ENCODE peak calls at places on chromosome 21, in four cellular contexts. One of them, this sample, is unnamed.

GRCh38 chr21:38997051-38997450 is 186.2 kb downstream of the PSMG1 start:
- DNase-seq in SK-N-SH: no peak
- DNase-seq in HCT116: no peak
- DNase-seq in HepG2: no peak
- DNase-seq in this sample: no peak

GRCh38 chr21:46150491-46151121 is 4.8 kb downstream of the FTCD start:
- DNase-seq in SK-N-SH: no peak
- DNase-seq in HepG2: no peak
- DNase-seq in HCT116: no peak
- DNase-seq in this sample: no peak

GRCh38 chr21:28644762-28645161 is 347.9 kb downstream of the LTN1 start:
- DNase-seq in SK-N-SH: no peak
- DNase-seq in HCT116: no peak
- DNase-seq in HepG2: no peak
- DNase-seq in this sample: no peak

GRCh38 chr21:38831526-38832467 is 26.1 kb downstream of the ETS2 start:
- DNase-seq in SK-N-SH: no peak
- DNase-seq in HCT116: peak; percentile 35
- DNase-seq in HepG2: peak; percentile 91
- DNase-seq in this sample: peak; percentile 79

GRCh38 chr21:37367301-37367757 is 756 bp downstream of the DYRK1A start:
- DNase-seq in SK-N-SH: peak; percentile 66
- DNase-seq in HCT116: no peak
- DNase-seq in HepG2: no peak
- DNase-seq in this sample: peak; percentile 55

GRCh38 chr21:32558131-32558530 is 27.2 kb downstream of the TCP10L start:
- DNase-seq in SK-N-SH: no peak
- DNase-seq in HepG2: no peak
- DNase-seq in HCT116: no peak
- DNase-seq in this sample: no peak

GRCh38 chr21:40208960-40209359 is 341.7 kb downstream of the PCP4 start:
- DNase-seq in SK-N-SH: no peak
- DNase-seq in HCT116: no peak
- DNase-seq in HepG2: no peak
- DNase-seq in this sample: no peak

GRCh38 chr21:25689226-25689625 is 45.5 kb downstream of the ATP5PF start:
- DNase-seq in HepG2: no peak
- DNase-seq in HCT116: no peak
- DNase-seq in SK-N-SH: no peak
- DNase-seq in this sample: no peak

GRCh38 chr21:34548782-34549376 is 36.9 kb upstream of the KCNE1 start:
- DNase-seq in SK-N-SH: no peak
- DNase-seq in HCT116: no peak
- DNase-seq in HepG2: no peak
- DNase-seq in this sample: no peak

GRCh38 chr21:34543017-34543416 is 31.0 kb upstream of the KCNE1 start:
- DNase-seq in HepG2: no peak
- DNase-seq in HCT116: no peak
- DNase-seq in SK-N-SH: no peak
- DNase-seq in this sample: no peak

GRCh38 chr21:34546556-34546955 is 34.5 kb upstream of the KCNE1 start:
- DNase-seq in HCT116: no peak
- DNase-seq in SK-N-SH: no peak
- DNase-seq in HepG2: no peak
- DNase-seq in this sample: no peak

GRCh38 chr21:34544032-34544496 is 32.1 kb upstream of the KCNE1 start:
- DNase-seq in SK-N-SH: peak; percentile 72
- DNase-seq in HepG2: peak; percentile 88
- DNase-seq in HCT116: peak; percentile 80
- DNase-seq in this sample: peak; percentile 83

GRCh38 chr21:34545079-34545884 is 33.3 kb upstream of the KCNE1 start:
- DNase-seq in HCT116: peak; percentile 40
- DNase-seq in SK-N-SH: no peak
- DNase-seq in HepG2: peak; percentile 62
- DNase-seq in this sample: peak; percentile 15
- TF ChIP-seq ELF1 in HCT116: peak; percentile 58
- TF ChIP-seq ELF1 in SK-N-SH: peak; percentile 91
- TF ChIP-seq ELF1 in HepG2: peak; percentile 27
- TF ChIP-seq ELF1 in this sample: no peak

GRCh38 chr21:16519012-16519411 is 789.2 kb downstream of the USP25 start:
- DNase-seq in HCT116: no peak
- DNase-seq in SK-N-SH: no peak
- DNase-seq in HepG2: no peak
- DNase-seq in this sample: no peak

GRCh38 chr21:16519656-16520055 is 789.9 kb downstream of the USP25 start:
- DNase-seq in SK-N-SH: no peak
- DNase-seq in HCT116: no peak
- DNase-seq in HepG2: no peak
- DNase-seq in this sample: no peak

GRCh38 chr21:16509466-16509865 is 779.7 kb downstream of the USP25 start:
- DNase-seq in SK-N-SH: no peak
- DNase-seq in HepG2: no peak
- DNase-seq in HCT116: no peak
- DNase-seq in this sample: no peak

GRCh38 chr21:16517380-16517779 is 787.6 kb downstream of the USP25 start:
- DNase-seq in HCT116: no peak
- DNase-seq in SK-N-SH: no peak
- DNase-seq in HepG2: no peak
- DNase-seq in this sample: no peak

GRCh38 chr21:16514316-16514715 is 784.5 kb downstream of the USP25 start:
- DNase-seq in HepG2: no peak
- DNase-seq in HCT116: no peak
- DNase-seq in SK-N-SH: no peak
- DNase-seq in this sample: no peak
- TF ChIP-seq ELF1 in HepG2: no peak
- TF ChIP-seq ELF1 in HCT116: no peak
- TF ChIP-seq ELF1 in SK-N-SH: no peak
- TF ChIP-seq ELF1 in this sample: no peak

GRCh38 chr21:41482321-41482720 is 25.6 kb downstream of the TMPRSS2 start:
- DNase-seq in HepG2: no peak
- DNase-seq in HCT116: no peak
- DNase-seq in SK-N-SH: no peak
- DNase-seq in this sample: no peak
- TF ChIP-seq ELF1 in HepG2: no peak
- TF ChIP-seq ELF1 in HCT116: no peak
- TF ChIP-seq ELF1 in SK-N-SH: no peak
- TF ChIP-seq ELF1 in this sample: no peak

DNA sequence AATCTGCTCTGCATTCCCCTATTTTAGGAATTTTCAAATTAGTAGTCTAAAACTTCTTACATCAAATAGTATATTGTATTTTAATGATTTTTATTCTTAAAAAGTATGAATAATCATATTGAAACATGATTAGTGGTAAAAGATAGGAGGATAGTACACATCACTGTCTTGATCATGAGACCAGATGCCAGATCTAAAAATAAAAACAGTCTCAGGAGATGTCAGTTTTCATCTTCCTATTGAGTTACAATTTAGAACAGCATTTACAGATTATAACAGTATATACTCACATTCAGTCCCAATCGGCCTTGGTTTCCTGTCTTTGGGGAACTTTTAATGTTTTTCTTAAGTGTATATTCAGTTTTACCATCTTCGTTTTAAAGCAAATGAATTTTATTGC is 95.9 kb downstream of the USP25 start:
- DNase-seq in SK-N-SH: no peak
- DNase-seq in HCT116: no peak
- DNase-seq in HepG2: no peak
- DNase-seq in this sample: no peak
- TF ChIP-seq ELF1 in SK-N-SH: no peak
- TF ChIP-seq ELF1 in HCT116: no peak
- TF ChIP-seq ELF1 in HepG2: no peak
- TF ChIP-seq ELF1 in this sample: no peak

GRCh38 chr21:44038063-44038462 is 26.0 kb downstream of the TRAPPC10 start:
- DNase-seq in HCT116: no peak
- DNase-seq in HepG2: no peak
- DNase-seq in SK-N-SH: no peak
- DNase-seq in this sample: no peak

GRCh38 chr21:44035244-44035643 is 23.1 kb downstream of the TRAPPC10 start:
- DNase-seq in HepG2: no peak
- DNase-seq in HCT116: no peak
- DNase-seq in SK-N-SH: no peak
- DNase-seq in this sample: no peak

GRCh38 chr21:44043613-44044012 is 31.5 kb downstream of the TRAPPC10 start:
- DNase-seq in HepG2: no peak
- DNase-seq in HCT116: no peak
- DNase-seq in SK-N-SH: no peak
- DNase-seq in this sample: no peak

DNA sequence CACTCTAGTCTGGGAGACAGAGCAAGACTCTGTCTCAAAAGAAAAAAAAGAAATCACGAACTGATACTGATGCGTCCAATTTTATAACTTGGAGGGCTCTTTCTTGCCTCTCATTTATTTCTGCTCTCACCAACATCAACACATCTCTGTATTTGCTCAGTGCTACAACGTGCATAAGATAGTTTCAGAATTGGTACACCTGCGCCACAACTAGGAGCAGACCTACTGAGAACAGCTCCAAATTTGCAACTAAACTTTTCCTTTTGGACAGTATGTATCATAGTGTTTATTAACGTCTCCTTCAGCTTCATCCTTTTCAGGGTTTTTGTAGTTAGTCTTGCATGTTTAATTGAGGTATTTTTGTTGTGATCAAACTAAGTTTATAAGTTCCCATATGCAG is 27.7 kb downstream of the TRAPPC10 start:
- DNase-seq in SK-N-SH: no peak
- DNase-seq in HCT116: no peak
- DNase-seq in HepG2: no peak
- DNase-seq in this sample: no peak
- TF ChIP-seq ELF1 in SK-N-SH: no peak
- TF ChIP-seq ELF1 in HCT116: no peak
- TF ChIP-seq ELF1 in HepG2: no peak
- TF ChIP-seq ELF1 in this sample: no peak